ENCODE peak calls at places on chromosomes 2 and 18, in nine cellular contexts. V is GM13976; Z is T follicular helper cell; X is psoas muscle; K is pancreas; B is left ventricle myocardium inferior; N is stimulated activated CD4-positive, alpha-beta T cell treated with anti-CD3 and anti-CD28 coated beads, Interleukin-4, amount 100 ng/mL, for 48 hours; I is A549; G is activated T-helper 9 cell treated with anti-CD3 and anti-CD28 coated beads, Interleukin-2, amount 50 U/mL, for 16 hours. M is an unnamed sample.

GRCh38 chr2:12883911-12884310 is 167.2 kb downstream of the TRIB2 start:
- DNase-seq in Z (no peak), K (no peak), X (no peak), G (no peak), B (no peak), V (no peak), I (no peak), N (no peak), M (no peak)

GRCh38 chr2:97726311-97727064 is 13.1 kb downstream of the ZAP70 start:
- DNase-seq in V (no peak), N (no peak), I (no peak), X (no peak), K (no peak), Z (no peak), G (no peak), B (peak; percentile 54), M (no peak)

GRCh38 chr2:73825408-73825807 is 3.4 kb upstream of the STAMBP start:
- DNase-seq in I (no peak), K (no peak), B (no peak), Z (no peak), V (no peak), X (no peak), N (no peak), G (no peak), M (no peak)

GRCh38 chr2:148860037-148860436 is 15.0 kb upstream of the KIF5C start:
- DNase-seq in Z (no peak), V (no peak), G (no peak), I (no peak), N (no peak), X (no peak), B (no peak), K (no peak), M (no peak)

GRCh38 chr2:165109915-165110314 is 93.9 kb downstream of the SCN3A start:
- DNase-seq in X (no peak), G (no peak), V (no peak), K (no peak), B (no peak), Z (no peak), I (no peak), N (no peak), M (peak; percentile 45)

GRCh38 chr2:31038385-31038784 is 99.9 kb downstream of the GALNT14 start:
- DNase-seq in V (no peak), I (peak; percentile 20), G (no peak), N (no peak), Z (no peak), B (no peak), K (no peak), X (no peak), M (peak; percentile 33)

GRCh38 chr2:123785332-123785731 is 239.8 kb upstream of the CNTNAP5 start:
- DNase-seq in N (no peak), B (no peak), G (no peak), V (no peak), K (no peak), Z (no peak), X (no peak), I (no peak), M (no peak)

GRCh38 chr2:138718405-138718804 is 61.8 kb downstream of the NXPH2 start:
- DNase-seq in G (no peak), K (no peak), B (no peak), X (no peak), V (no peak), N (no peak), I (no peak), Z (no peak), M (no peak)

GRCh38 chr2:72994282-72994990 is 77.1 kb downstream of the SFXN5 start:
- DNase-seq in B (no peak), G (no peak), X (no peak), N (no peak), V (no peak), K (peak; percentile 7), Z (no peak), I (no peak), M (no peak)

GRCh38 chr18:7980136-7980535 is 413.0 kb downstream of the PTPRM start:
- DNase-seq in Z (no peak), I (no peak), N (no peak), V (no peak), G (no peak), X (no peak), K (no peak), B (no peak), M (peak; percentile 27)

GRCh38 chr2:45765007-45765767 is 113.7 kb downstream of the PRKCE start:
- DNase-seq in G (no peak), K (no peak), N (no peak), X (no peak), I (no peak), B (no peak), V (no peak), Z (no peak), M (no peak)

GRCh38 chr2:210167227-210167626 is 4.0 kb downstream of the KANSL1L start:
- DNase-seq in I (no peak), Z (no peak), X (no peak), G (no peak), V (no peak), N (no peak), K (no peak), B (no peak), M (no peak)

GRCh38 chr2:66445781-66446177 is 10.9 kb downstream of the MEIS1 start:
- DNase-seq in N (no peak), K (peak; percentile 28), V (no peak), X (peak; percentile 30), I (no peak), B (no peak), G (no peak), Z (no peak), M (peak; percentile 70)

GRCh38 chr2:69465513-69466456 is 28.6 kb upstream of the NFU1 start:
- DNase-seq in G (no peak), X (peak; percentile 67), Z (no peak), V (no peak), N (no peak), I (no peak), K (no peak), B (peak; percentile 65), M (no peak)

M was measured in ELF-1.